ENCODE peak calls at places on chromosomes 7 and 10, in five cellular contexts. I is pancreas; F is hepatocyte; L is CD4-positive, CD25-positive, alpha-beta regulatory T cell; Q is heart right ventricle. O is an unnamed sample.
A peak's percentile ranks its signal among the peaks of the same experiment; 100 is the strongest.

GRCh38 chr7:74441801-74442200 is 11.9 kb upstream of the GTF2IRD1 start:
- DNase-seq in I (no peak), F (no peak), L (no peak), Q (no peak), O (no peak)

GRCh38 chr7:111164442-111164841 is 73.5 kb downstream of the LRRN3 start:
- DNase-seq in I (no peak), F (no peak), L (no peak), Q (no peak), O (no peak)

GRCh38 chr7:48048113-48048512 is 12.8 kb downstream of the C7orf57 start:
- DNase-seq in I (no peak), F (no peak), L (no peak), Q (no peak), O (no peak)

GRCh38 chr10:78623577-78624215 is 445.1 kb upstream of the ZMIZ1 start:
- DNase-seq in I (no peak), F (peak; percentile 79), L (no peak), Q (no peak), O (no peak)

GRCh38 chr7:77759294-77759889 is 38.8 kb downstream of the TMEM60 start:
- DNase-seq in I (no peak), F (peak; percentile 79), L (peak; percentile 84), Q (no peak), O (peak; percentile 69)

GRCh38 chr10:101902032-101902799 is 58.6 kb upstream of the KCNIP2 start:
- DNase-seq in I (no peak), F (no peak), L (no peak), Q (no peak), O (no peak)

GRCh38 chr7:131190146-131190545 is 137.5 kb upstream of the MKLN1 start:
- DNase-seq in I (no peak), F (peak; percentile 35), L (no peak), Q (no peak), O (no peak)

GRCh38 chr10:44395902-44396670 is 11.2 kb upstream of the CXCL12 start:
- DNase-seq in I (no peak), F (no peak), L (no peak), Q (no peak), O (no peak)

GRCh38 chr7:51304729-51305128 is 11.9 kb downstream of the COBL start:
- DNase-seq in I (no peak), F (no peak), L (no peak), Q (no peak), O (no peak)

GRCh38 chr7:5094641-5095040 is 49.0 kb downstream of the RBAK start:
- DNase-seq in I (no peak), F (no peak), L (no peak), Q (no peak), O (no peak)
- H3K9me3 ChIP-seq in I (no peaks in the 10 kb centered on the region), F (no peaks in the 10 kb centered on the region), L (peaks cover 17% of the 10 kb centered on the region), Q (peaks cover 15% of the 10 kb centered on the region), O (no peaks in the 10 kb centered on the region)

GRCh38 chr7:64879800-64880199 is 23.3 kb upstream of the ZNF273 start:
- DNase-seq in I (no peak), F (no peak), L (no peak), Q (no peak), O (no peak)

GRCh38 chr7:64876792-64877713 is 26.0 kb upstream of the ZNF273 start:
- DNase-seq in I (no peak), F (peak; percentile 36), L (peak; percentile 56), Q (peak; percentile 71), O (peak; percentile 48)

GRCh38 chr7:64879097-64879730 is 23.9 kb upstream of the ZNF273 start:
- DNase-seq in I (no peak), F (no peak), L (no peak), Q (no peak), O (no peak)

GRCh38 chr7:64877714-64878610 is 25.1 kb upstream of the ZNF273 start:
- DNase-seq in I (no peak), F (no peak), L (peak; percentile 9), Q (no peak), O (no peak)

GRCh38 chr7:64878684-64879083 is 24.4 kb upstream of the ZNF273 start:
- DNase-seq in I (no peak), F (no peak), L (no peak), Q (no peak), O (no peak)
- H3K9me3 ChIP-seq in I (no peaks in the 10 kb centered on the region), F (no peaks in the 10 kb centered on the region), L (no peaks in the 10 kb centered on the region), Q (no peaks in the 10 kb centered on the region), O (no peaks in the 10 kb centered on the region)

GRCh38 chr10:37479469-37479868 is 354.1 kb downstream of the ANKRD30A start:
- DNase-seq in I (no peak), F (no peak), L (no peak), Q (no peak), O (no peak)
- H3K9me3 ChIP-seq in I (no peaks in the 10 kb centered on the region), F (no peaks in the 10 kb centered on the region), L (no peaks in the 10 kb centered on the region), Q (no peaks in the 10 kb centered on the region), O (no peaks in the 10 kb centered on the region)

GRCh38 chr7:143811-144453 is 48.4 kb upstream of the FAM20C start:
- DNase-seq in I (peak; percentile 65), F (no peak), L (no peak), Q (no peak), O (no peak)

GRCh38 chr7:144454-144826 is 47.9 kb upstream of the FAM20C start:
- DNase-seq in I (peak; percentile 43), F (no peak), L (no peak), Q (no peak), O (no peak)

GRCh38 chr7:148543-148931 is 43.8 kb upstream of the FAM20C start:
- DNase-seq in I (no peak), F (no peak), L (peak; percentile 10), Q (no peak), O (no peak)

GRCh38 chr7:143145-143751 is 49.1 kb upstream of the FAM20C start:
- DNase-seq in I (no peak), F (no peak), L (no peak), Q (no peak), O (no peak)

DNA sequence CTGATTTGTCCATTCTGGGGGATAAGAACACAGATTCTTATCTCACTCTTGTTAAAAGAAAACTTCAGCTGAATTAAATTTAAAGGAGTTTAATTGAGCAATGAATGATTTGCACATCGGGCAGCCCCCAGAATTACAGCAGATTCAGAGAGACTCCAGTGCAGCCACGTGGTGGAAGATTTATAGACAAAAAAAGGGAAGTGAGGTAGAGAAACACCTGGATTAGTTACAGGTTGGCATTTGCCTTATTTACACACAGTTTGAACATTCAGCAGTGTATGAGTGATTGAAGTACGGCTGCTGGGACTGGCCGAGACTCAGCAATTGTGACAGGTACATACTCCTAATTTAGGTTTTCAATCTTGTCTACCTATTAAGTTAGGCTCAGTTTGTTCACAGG is 46.5 kb upstream of the FAM20C start:
- DNase-seq in I (no peak), F (no peak), L (no peak), Q (no peak), O (no peak)
- H3K9me3 ChIP-seq in I (no peaks in the 10 kb centered on the region), F (no peaks in the 10 kb centered on the region), L (no peaks in the 10 kb centered on the region), Q (no peaks in the 10 kb centered on the region), O (no peaks in the 10 kb centered on the region)